ENCODE peak calls at places on chromosomes 7 and 10, in ten cellular contexts. One of them, this sample, is unnamed.

GRCh38 chr7:108291791-108292440 is 161.8 kb upstream of the LAMB4 start:
- DNase-seq in HCT116: no peak
- DNase-seq in body of pancreas: no peak
- DNase-seq in sigmoid colon: no peak
- DNase-seq in transverse colon: no peak
- DNase-seq in heart left ventricle: no peak
- DNase-seq in testis: no peak
- DNase-seq in GM12878: no peak
- DNase-seq in spleen: no peak
- DNase-seq in suprapubic skin: no peak
- DNase-seq in this sample: no peak

GRCh38 chr7:29255199-29255838 is 60.7 kb downstream of the CHN2 start:
- DNase-seq in HCT116: no peak
- DNase-seq in body of pancreas: no peak
- DNase-seq in sigmoid colon: no peak
- DNase-seq in transverse colon: no peak
- DNase-seq in heart left ventricle: no peak
- DNase-seq in testis: no peak
- DNase-seq in GM12878: no peak
- DNase-seq in spleen: no peak
- DNase-seq in suprapubic skin: no peak
- DNase-seq in this sample: no peak

GRCh38 chr10:7121154-7121797 is 289.6 kb downstream of the SFMBT2 start:
- DNase-seq in HCT116: peak; percentile 8
- DNase-seq in body of pancreas: peak; percentile 20
- DNase-seq in sigmoid colon: no peak
- DNase-seq in transverse colon: peak; percentile 45
- DNase-seq in heart left ventricle: peak; percentile 45
- DNase-seq in testis: peak; percentile 41
- DNase-seq in GM12878: no peak
- DNase-seq in spleen: peak; percentile 87
- DNase-seq in suprapubic skin: no peak
- DNase-seq in this sample: no peak

GRCh38 chr7:90540406-90540805 is 55.7 kb upstream of the CDK14 start:
- DNase-seq in HCT116: no peak
- DNase-seq in body of pancreas: no peak
- DNase-seq in sigmoid colon: no peak
- DNase-seq in transverse colon: peak; percentile 56
- DNase-seq in heart left ventricle: no peak
- DNase-seq in testis: no peak
- DNase-seq in GM12878: no peak
- DNase-seq in spleen: no peak
- DNase-seq in suprapubic skin: no peak
- DNase-seq in this sample: no peak

GRCh38 chr7:6175642-6176041 is 96.8 kb downstream of the CYTH3 start:
- DNase-seq in HCT116: no peak
- DNase-seq in body of pancreas: peak; percentile 47
- DNase-seq in sigmoid colon: peak; percentile 62
- DNase-seq in transverse colon: no peak
- DNase-seq in heart left ventricle: no peak
- DNase-seq in testis: no peak
- DNase-seq in GM12878: no peak
- DNase-seq in spleen: no peak
- DNase-seq in suprapubic skin: no peak
- DNase-seq in this sample: no peak

GRCh38 chr10:17077905-17078289 is 51.7 kb downstream of the CUBN start:
- DNase-seq in HCT116: no peak
- DNase-seq in body of pancreas: no peak
- DNase-seq in sigmoid colon: no peak
- DNase-seq in transverse colon: no peak
- DNase-seq in heart left ventricle: no peak
- DNase-seq in testis: no peak
- DNase-seq in GM12878: no peak
- DNase-seq in spleen: no peak
- DNase-seq in suprapubic skin: no peak
- DNase-seq in this sample: no peak

GRCh38 chr10:116632831-116633600 is 12.3 kb downstream of the PNLIPRP2 start:
- DNase-seq in HCT116: no peak
- DNase-seq in body of pancreas: peak; percentile 61
- DNase-seq in sigmoid colon: no peak
- DNase-seq in transverse colon: no peak
- DNase-seq in heart left ventricle: no peak
- DNase-seq in testis: no peak
- DNase-seq in GM12878: no peak
- DNase-seq in spleen: no peak
- DNase-seq in suprapubic skin: no peak
- DNase-seq in this sample: no peak

GRCh38 chr7:137888254-137888653 is 41.5 kb upstream of the DGKI start:
- DNase-seq in HCT116: no peak
- DNase-seq in body of pancreas: no peak
- DNase-seq in sigmoid colon: no peak
- DNase-seq in transverse colon: no peak
- DNase-seq in heart left ventricle: no peak
- DNase-seq in testis: no peak
- DNase-seq in GM12878: peak; percentile 19
- DNase-seq in spleen: no peak
- DNase-seq in suprapubic skin: no peak
- DNase-seq in this sample: no peak

GRCh38 chr7:22443370-22444180 is 56.4 kb downstream of the STEAP1B start:
- DNase-seq in HCT116: no peak
- DNase-seq in body of pancreas: no peak
- DNase-seq in sigmoid colon: no peak
- DNase-seq in transverse colon: peak; percentile 48
- DNase-seq in heart left ventricle: no peak
- DNase-seq in testis: no peak
- DNase-seq in GM12878: no peak
- DNase-seq in spleen: no peak
- DNase-seq in suprapubic skin: no peak
- DNase-seq in this sample: no peak

GRCh38 chr10:119045561-119045960 is 16.0 kb downstream of the NANOS1 start:
- DNase-seq in HCT116: no peak
- DNase-seq in body of pancreas: no peak
- DNase-seq in sigmoid colon: no peak
- DNase-seq in transverse colon: no peak
- DNase-seq in heart left ventricle: no peak
- DNase-seq in testis: no peak
- DNase-seq in GM12878: no peak
- DNase-seq in spleen: no peak
- DNase-seq in suprapubic skin: no peak
- DNase-seq in this sample: no peak

GRCh38 chr10:126393076-126393475 is 4.8 kb upstream of the ADAM12 start:
- DNase-seq in HCT116: no peak
- DNase-seq in body of pancreas: no peak
- DNase-seq in sigmoid colon: no peak
- DNase-seq in transverse colon: no peak
- DNase-seq in heart left ventricle: no peak
- DNase-seq in testis: no peak
- DNase-seq in GM12878: no peak
- DNase-seq in spleen: no peak
- DNase-seq in suprapubic skin: no peak
- DNase-seq in this sample: no peak

GRCh38 chr10:86068532-86069337 is 297.9 kb downstream of the GRID1 start:
- DNase-seq in HCT116: no peak
- DNase-seq in body of pancreas: no peak
- DNase-seq in sigmoid colon: peak; percentile 48
- DNase-seq in transverse colon: no peak
- DNase-seq in heart left ventricle: no peak
- DNase-seq in testis: peak; percentile 39
- DNase-seq in GM12878: no peak
- DNase-seq in spleen: peak; percentile 38
- DNase-seq in suprapubic skin: peak; percentile 18
- DNase-seq in this sample: no peak

DNA sequence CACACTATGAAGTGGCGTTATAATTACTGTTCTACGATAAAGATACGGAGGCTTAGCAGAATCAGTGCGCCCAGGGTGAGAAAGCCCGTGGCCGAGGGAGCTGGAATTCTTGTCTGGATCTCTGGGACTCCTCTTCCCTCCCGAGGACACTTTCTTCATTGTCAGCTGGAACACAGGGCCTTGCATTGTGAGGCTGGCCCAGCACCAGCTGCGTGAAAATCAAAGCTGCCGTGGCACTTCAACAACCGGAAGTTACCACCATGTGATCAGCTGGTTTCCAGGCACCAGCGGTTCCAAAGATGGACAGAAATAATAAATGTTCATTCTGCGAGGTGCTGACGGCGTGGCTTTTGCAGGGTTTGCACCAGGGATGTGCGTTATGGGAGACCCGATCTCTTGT is 234.0 kb upstream of the PITRM1 start:
- DNase-seq in HCT116: no peak
- DNase-seq in body of pancreas: no peak
- DNase-seq in sigmoid colon: no peak
- DNase-seq in transverse colon: no peak
- DNase-seq in heart left ventricle: no peak
- DNase-seq in testis: no peak
- DNase-seq in GM12878: no peak
- DNase-seq in spleen: no peak
- DNase-seq in suprapubic skin: no peak
- DNase-seq in this sample: no peak
- H3K27me3 ChIP-seq in HCT116: no peaks in the 10 kb centered on the region
- H3K27me3 ChIP-seq in body of pancreas: no peaks in the 10 kb centered on the region
- H3K27me3 ChIP-seq in sigmoid colon: no peaks in the 10 kb centered on the region
- H3K27me3 ChIP-seq in transverse colon: no peaks in the 10 kb centered on the region
- H3K27me3 ChIP-seq in heart left ventricle: no peaks in the 10 kb centered on the region
- H3K27me3 ChIP-seq in testis: no peaks in the 10 kb centered on the region
- H3K27me3 ChIP-seq in GM12878: no peaks in the 10 kb centered on the region
- H3K27me3 ChIP-seq in spleen: no peaks in the 10 kb centered on the region
- H3K27me3 ChIP-seq in suprapubic skin: no peaks in the 10 kb centered on the region
- H3K27me3 ChIP-seq in this sample: no peaks in the 10 kb centered on the region

GRCh38 chr10:44995914-44996633 is 4.6 kb upstream of the ZNF22 start:
- DNase-seq in HCT116: no peak
- DNase-seq in body of pancreas: peak; percentile 85
- DNase-seq in sigmoid colon: peak; percentile 91
- DNase-seq in transverse colon: no peak
- DNase-seq in heart left ventricle: peak; percentile 76
- DNase-seq in testis: peak; percentile 81
- DNase-seq in GM12878: no peak
- DNase-seq in spleen: no peak
- DNase-seq in suprapubic skin: no peak
- DNase-seq in this sample: peak; percentile 79
- H3K4me1 ChIP-seq in HCT116: peaks cover 7% of the 10 kb centered on the region
- H3K4me1 ChIP-seq in body of pancreas: peaks cover 87% of the 10 kb centered on the region
- H3K4me1 ChIP-seq in sigmoid colon: peaks cover 35% of the 10 kb centered on the region
- H3K4me1 ChIP-seq in transverse colon: peaks cover 20% of the 10 kb centered on the region
- H3K4me1 ChIP-seq in heart left ventricle: peaks cover 69% of the 10 kb centered on the region
- H3K4me1 ChIP-seq in testis: peaks cover 53% of the 10 kb centered on the region
- H3K4me1 ChIP-seq in GM12878: peaks cover 10% of the 10 kb centered on the region
- H3K4me1 ChIP-seq in spleen: peaks cover 29% of the 10 kb centered on the region
- H3K4me1 ChIP-seq in suprapubic skin: peaks cover 73% of the 10 kb centered on the region
- H3K4me1 ChIP-seq in this sample: peaks cover 48% of the 10 kb centered on the region

DNA sequence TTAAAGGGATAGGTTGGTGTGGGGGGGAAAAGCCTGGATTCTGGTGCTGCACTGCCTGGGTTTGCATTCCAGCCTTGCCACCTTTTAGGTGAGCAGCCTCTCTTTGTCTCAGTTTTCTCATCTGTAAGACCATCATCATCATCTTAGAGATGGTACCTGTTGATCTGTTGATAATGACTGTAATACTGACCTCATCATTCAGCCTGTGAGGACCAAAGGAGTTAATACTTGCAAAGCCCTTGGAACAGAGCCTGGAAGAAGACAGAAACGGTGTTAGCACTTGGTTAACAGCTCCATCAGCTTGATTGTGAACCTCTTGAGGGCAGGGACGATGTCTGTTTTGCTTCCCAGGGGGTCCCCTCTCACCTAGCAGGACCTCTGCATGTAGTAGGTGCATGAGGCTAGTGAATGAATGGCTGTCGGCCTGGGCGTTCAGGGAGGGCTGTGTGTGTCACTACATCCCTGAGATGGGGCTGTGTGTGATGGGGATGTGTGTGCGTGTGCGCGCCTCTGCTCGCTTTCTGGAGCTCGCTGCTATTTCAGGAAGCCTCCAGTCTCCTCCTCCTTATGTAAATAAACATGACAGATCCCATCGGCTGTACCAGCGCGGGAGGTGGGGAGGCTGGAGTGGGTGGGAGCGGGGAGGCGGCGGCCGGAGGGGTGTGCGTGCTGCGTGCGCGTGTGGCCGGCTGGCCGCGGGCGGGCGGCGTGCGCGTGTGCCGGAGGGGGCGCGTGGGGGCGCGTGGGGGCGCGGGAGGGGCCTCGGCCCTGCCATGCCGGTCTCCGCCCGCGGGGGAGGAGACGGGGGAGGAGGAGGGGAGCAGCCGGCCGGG is 61.2 kb downstream of the NEURL1 start:
- DNase-seq in HCT116: no peak
- DNase-seq in body of pancreas: peak; percentile 73
- DNase-seq in sigmoid colon: peak; percentile 83
- DNase-seq in transverse colon: peak; percentile 70
- DNase-seq in heart left ventricle: peak; percentile 59
- DNase-seq in testis: peak; percentile 70
- DNase-seq in GM12878: no peak
- DNase-seq in spleen: no peak
- DNase-seq in suprapubic skin: no peak
- DNase-seq in this sample: peak; percentile 67
- TF ChIP-seq POLR2A in HCT116: no peak
- TF ChIP-seq POLR2A in body of pancreas: no peak
- TF ChIP-seq POLR2A in sigmoid colon: no peak
- TF ChIP-seq POLR2A in transverse colon: no peak
- TF ChIP-seq POLR2A in heart left ventricle: no peak
- TF ChIP-seq POLR2A in testis: no peak
- TF ChIP-seq POLR2A in GM12878: no peak
- TF ChIP-seq POLR2A in spleen: no peak
- TF ChIP-seq POLR2A in suprapubic skin: no peak
- TF ChIP-seq POLR2A in this sample: no peak

DNA sequence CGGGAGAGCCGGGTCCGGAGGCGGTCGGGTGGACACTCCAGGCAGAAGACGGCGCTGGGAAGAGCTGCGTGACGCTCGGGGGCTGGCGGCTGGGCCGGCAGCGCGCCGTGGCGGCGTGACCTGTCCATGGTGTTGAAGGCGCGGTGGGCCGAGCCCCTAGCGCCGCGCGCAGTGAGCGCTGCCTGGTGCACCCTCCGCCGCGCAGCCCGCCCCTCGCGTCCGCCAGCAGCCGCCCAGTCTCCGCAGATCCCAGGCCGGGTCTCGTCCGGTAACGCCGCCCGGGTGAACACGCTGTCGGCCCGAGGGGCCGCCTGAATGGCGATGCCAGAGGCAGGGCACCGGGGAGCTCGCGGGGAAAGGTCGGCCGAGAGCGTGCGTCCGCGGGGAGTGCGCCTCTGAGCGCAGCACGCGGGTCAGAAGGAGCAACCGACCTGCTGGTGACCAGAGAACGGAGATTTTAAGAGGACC is 657 bp upstream of the TMEM178B start:
- DNase-seq in HCT116: no peak
- DNase-seq in body of pancreas: peak; percentile 34
- DNase-seq in sigmoid colon: no peak
- DNase-seq in transverse colon: peak; percentile 9
- DNase-seq in heart left ventricle: peak; percentile 44
- DNase-seq in testis: peak; percentile 62
- DNase-seq in GM12878: no peak
- DNase-seq in spleen: no peak
- DNase-seq in suprapubic skin: no peak
- DNase-seq in this sample: no peak
- H3K27me3 ChIP-seq in HCT116: peaks cover 12% of the 10 kb centered on the region
- H3K27me3 ChIP-seq in body of pancreas: peaks cover 13% of the 10 kb centered on the region
- H3K27me3 ChIP-seq in sigmoid colon: no peaks in the 10 kb centered on the region
- H3K27me3 ChIP-seq in transverse colon: peaks cover 88% of the 10 kb centered on the region
- H3K27me3 ChIP-seq in heart left ventricle: no peaks in the 10 kb centered on the region
- H3K27me3 ChIP-seq in testis: no peaks in the 10 kb centered on the region
- H3K27me3 ChIP-seq in GM12878: peaks cover 24% of the 10 kb centered on the region
- H3K27me3 ChIP-seq in spleen: peaks cover 97% of the 10 kb centered on the region
- H3K27me3 ChIP-seq in suprapubic skin: peaks cover 65% of the 10 kb centered on the region
- H3K27me3 ChIP-seq in this sample: no peaks in the 10 kb centered on the region

This sample was measured in ovary.